ENCODE peak calls at places on chromosomes 13 and 19, in seven cellular contexts. T is neural crest cell, S is HL-60, G is choroid plexus epithelial cell, B is suprapubic skin, W is endodermal cell, L is AG09309. X is an unnamed sample.

GRCh38 chr13:52599037-52599852 is 43.0 kb upstream of the HNRNPA1L2 start:
- DNase-seq in L (no peak), W (no peak), T (no peak), G (peak), B (no peak), S (no peak), X (no peak)

GRCh38 chr13:35530147-35530546 is 53.7 kb upstream of the MAB21L1 start:
- DNase-seq in W (no peak), G (no peak), B (no peak), L (no peak), T (no peak), S (no peak), X (no peak)

GRCh38 chr13:36979361-36980040 is 19.6 kb downstream of the ALG5 start:
- DNase-seq in S (no peak), L (no peak), G (peak), W (no peak), T (no peak), B (no peak), X (no peak)

GRCh38 chr13:92842145-92842544 is 384.5 kb upstream of the GPC6 start:
- DNase-seq in L (peak), B (no peak), T (no peak), W (no peak), S (no peak), G (peak), X (no peak)

GRCh38 chr13:47220453-47221150 is 323.7 kb upstream of the HTR2A start:
- DNase-seq in B (no peak), S (no peak), T (no peak), L (no peak), W (no peak), G (no peak), X (no peak)

GRCh38 chr19:42129399-42130253 is 2.6 kb downstream of the POU2F2 start:
- DNase-seq in G (peak), L (no peak), T (no peak), B (no peak), W (no peak), S (peak), X (peak)

GRCh38 chr13:111875922-111876321 is 191.0 kb upstream of the SOX1 start:
- DNase-seq in W (peak), B (no peak), T (no peak), S (no peak), G (no peak), L (no peak), X (no peak)

GRCh38 chr19:21590868-21591267 is 85.5 kb downstream of the ZNF429 start:
- DNase-seq in B (no peak), G (no peak), W (no peak), L (no peak), T (no peak), S (no peak), X (no peak)

GRCh38 chr19:2173388-2173787 is 9.7 kb downstream of the DOT1L start:
- DNase-seq in T (no peak), S (no peak), G (no peak), B (no peak), L (no peak), W (no peak), X (no peak)

GRCh38 chr19:45443462-45444317 is 20.0 kb upstream of the ERCC1 start:
- DNase-seq in L (no peak), T (peak), W (peak), S (peak), G (peak), B (peak), X (peak)

GRCh38 chr13:110238795-110239194 is 68.2 kb downstream of the COL4A1 start:
- DNase-seq in G (peak), S (no peak), L (no peak), T (no peak), W (no peak), B (no peak), X (no peak)

GRCh38 chr19:35059006-35059798 is 17.7 kb downstream of the HPN start:
- DNase-seq in W (peak), G (no peak), S (no peak), B (no peak), L (no peak), T (no peak), X (no peak)

GRCh38 chr19:44204772-44205171 is 7.6 kb upstream of the ZNF227 start:
- DNase-seq in S (no peak), W (no peak), T (no peak), B (no peak), L (no peak), G (no peak), X (no peak)

GRCh38 chr19:1884719-1885334 is 469 bp downstream of the ABHD17A start:
- DNase-seq in B (peak), L (no peak), T (no peak), W (peak), G (no peak), S (no peak), X (peak)

GRCh38 chr19:3233831-3234230 is 9.4 kb downstream of the CELF5 start:
- DNase-seq in W (peak), T (no peak), G (no peak), B (no peak), S (no peak), L (no peak), X (no peak)

GRCh38 chr19:3238066-3238561 is 13.7 kb downstream of the CELF5 start:
- DNase-seq in B (no peak), G (no peak), S (no peak), L (no peak), T (no peak), W (no peak), X (no peak)

GRCh38 chr19:3233116-3233515 is 8.7 kb downstream of the CELF5 start:
- DNase-seq in B (no peak), L (no peak), W (no peak), G (no peak), S (no peak), T (no peak), X (no peak)

GRCh38 chr19:3236272-3236671 is 11.8 kb downstream of the CELF5 start:
- DNase-seq in L (no peak), B (no peak), G (no peak), W (no peak), T (no peak), S (no peak), X (no peak)

GRCh38 chr19:3234800-3235199 is 10.3 kb downstream of the CELF5 start:
- DNase-seq in B (no peak), L (no peak), T (no peak), G (no peak), W (peak), S (no peak), X (no peak)
- TF ChIP-seq CTCF in B (no peak), L (peak), T (peak), G (peak), W (peak), S (peak), X (no peak)

DNA sequence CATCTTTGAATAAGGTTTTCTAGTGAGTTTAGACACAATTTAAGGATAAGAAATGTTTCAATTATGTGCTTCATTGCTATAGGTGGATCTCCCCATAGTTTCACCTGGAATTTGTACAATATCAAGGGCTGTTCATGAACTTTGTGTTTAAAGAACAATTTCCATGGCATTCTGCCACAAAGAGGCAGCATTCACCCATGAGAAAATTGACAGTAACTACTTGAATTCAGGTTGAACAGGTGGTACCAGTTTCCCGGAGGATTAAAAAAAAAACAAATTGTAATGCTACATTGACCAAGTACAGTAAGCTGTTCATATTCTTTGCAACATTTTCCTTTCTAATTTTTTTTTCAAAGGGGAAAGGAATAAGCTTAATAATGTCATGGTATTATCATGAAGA is 9.1 kb downstream of the SLITRK5 start:
- DNase-seq in W (no peak), T (no peak), L (no peak), S (no peak), G (no peak), B (no peak), X (no peak)
- TF ChIP-seq CTCF in W (peak), T (peak), L (no peak), S (no peak), G (no peak), B (no peak), X (no peak)

GRCh38 chr19:15025237-15025636 is 24.0 kb upstream of the CASP14 start:
- DNase-seq in B (no peak), T (no peak), W (peak), L (no peak), G (peak), S (peak), X (no peak)
- TF ChIP-seq CTCF in B (peak), T (peak), W (peak), L (no peak), G (no peak), S (peak), X (peak)

GRCh38 chr13:26074706-26075105 is 22.9 kb upstream of the SHISA2 start:
- DNase-seq in L (no peak), T (no peak), W (no peak), S (no peak), B (no peak), G (peak), X (no peak)

DNA sequence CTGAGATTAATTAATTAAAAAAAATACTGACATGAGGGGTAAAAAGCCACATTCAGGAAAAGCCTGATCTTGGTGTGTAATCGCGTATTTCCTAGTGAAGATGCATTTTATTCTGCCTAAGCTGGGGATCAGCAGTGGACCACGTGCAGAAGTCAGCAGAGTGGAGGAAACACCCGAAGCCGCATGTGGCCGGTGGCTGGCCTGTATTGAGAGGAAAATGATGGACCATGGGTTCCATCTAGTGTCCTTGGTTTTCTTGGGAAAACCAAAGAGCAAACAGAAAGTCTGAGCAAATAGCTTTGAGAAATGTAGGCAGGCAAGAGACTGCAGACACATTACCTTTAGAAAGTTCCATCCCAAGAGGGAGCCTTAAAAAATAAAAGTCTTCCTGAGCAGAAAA is 23.7 kb upstream of the SHISA2 start:
- DNase-seq in S (no peak), B (no peak), G (peak), T (no peak), W (no peak), L (no peak), X (no peak)
- TF ChIP-seq CTCF in S (no peak), B (no peak), G (peak), T (no peak), W (peak), L (no peak), X (no peak)

GRCh38 chr13:99577934-99578917 is 77.0 kb downstream of the TM9SF2 start:
- DNase-seq in B (no peak), L (no peak), S (no peak), G (peak), W (no peak), T (peak), X (no peak)
- TF ChIP-seq CTCF in B (no peak), L (peak), S (no peak), G (peak), W (peak), T (peak), X (no peak)

GRCh38 chr19:6732803-6733337 is 4.5 kb downstream of the GPR108 start:
- DNase-seq in S (no peak), W (no peak), T (no peak), G (no peak), B (peak), L (no peak), X (no peak)

GRCh38 chr19:6735181-6735891 is 2.0 kb downstream of the GPR108 start:
- DNase-seq in S (no peak), B (no peak), T (no peak), W (peak), L (no peak), G (peak), X (no peak)

GRCh38 chr19:6731822-6732221 is 5.6 kb downstream of the GPR108 start:
- DNase-seq in G (no peak), S (no peak), B (no peak), T (no peak), L (no peak), W (no peak), X (no peak)

GRCh38 chr19:6734096-6734696 is 3.2 kb downstream of the GPR108 start:
- DNase-seq in T (no peak), S (no peak), G (no peak), L (no peak), B (no peak), W (no peak), X (no peak)

GRCh38 chr19:6733338-6734095 is 3.9 kb downstream of the GPR108 start:
- DNase-seq in S (no peak), L (no peak), W (peak), B (peak), T (no peak), G (no peak), X (no peak)
- TF ChIP-seq CTCF in S (no peak), L (peak), W (peak), B (no peak), T (peak), G (peak), X (no peak)